ENCODE peak calls at places on chromosomes 2 and 18, in ten cellular contexts. One of them, this sample, is unnamed.

GRCh38 chr18:9536354-9537152 is 61.2 kb downstream of the RALBP1 start:
- DNase-seq in smooth muscle cell of the brain vasculature: no peak
- DNase-seq in right lobe of liver: no peak
- DNase-seq in posterior vena cava: no peak
- DNase-seq in fibroblast of villous mesenchyme: no peak
- DNase-seq in foreskin fibroblast: peak; percentile 53
- DNase-seq in RPMI8226: no peak
- DNase-seq in stomach: no peak
- DNase-seq in hippocampal formation: no peak
- DNase-seq in GF-D8: no peak
- DNase-seq in this sample: no peak

GRCh38 chr2:218270721-218271486 is 585 bp downstream of the PNKD start:
- DNase-seq in fibroblast of villous mesenchyme: peak; percentile 25
- DNase-seq in foreskin fibroblast: no peak
- DNase-seq in stomach: no peak
- DNase-seq in right lobe of liver: no peak
- DNase-seq in posterior vena cava: peak; percentile 84
- DNase-seq in smooth muscle cell of the brain vasculature: no peak
- DNase-seq in GF-D8: no peak
- DNase-seq in RPMI8226: peak; percentile 20
- DNase-seq in hippocampal formation: no peak
- DNase-seq in this sample: no peak

GRCh38 chr18:79458131-79458838 is 62.6 kb downstream of the NFATC1 start:
- DNase-seq in foreskin fibroblast: no peak
- DNase-seq in smooth muscle cell of the brain vasculature: no peak
- DNase-seq in RPMI8226: no peak
- DNase-seq in posterior vena cava: peak; percentile 94
- DNase-seq in stomach: peak; percentile 63
- DNase-seq in right lobe of liver: peak; percentile 43
- DNase-seq in fibroblast of villous mesenchyme: peak; percentile 91
- DNase-seq in GF-D8: no peak
- DNase-seq in hippocampal formation: no peak
- DNase-seq in this sample: peak; percentile 58

GRCh38 chr2:128734521-128735295 is 416.0 kb upstream of the HS6ST1 start:
- DNase-seq in smooth muscle cell of the brain vasculature: no peak
- DNase-seq in fibroblast of villous mesenchyme: peak; percentile 59
- DNase-seq in foreskin fibroblast: no peak
- DNase-seq in GF-D8: peak; percentile 96
- DNase-seq in RPMI8226: peak; percentile 64
- DNase-seq in right lobe of liver: peak; percentile 55
- DNase-seq in posterior vena cava: peak; percentile 89
- DNase-seq in stomach: no peak
- DNase-seq in hippocampal formation: no peak
- DNase-seq in this sample: no peak

GRCh38 chr2:120831891-120832290 is 96.2 kb downstream of the GLI2 start:
- DNase-seq in foreskin fibroblast: no peak
- DNase-seq in RPMI8226: no peak
- DNase-seq in smooth muscle cell of the brain vasculature: no peak
- DNase-seq in fibroblast of villous mesenchyme: no peak
- DNase-seq in GF-D8: no peak
- DNase-seq in posterior vena cava: peak; percentile 80
- DNase-seq in stomach: no peak
- DNase-seq in hippocampal formation: no peak
- DNase-seq in right lobe of liver: no peak
- DNase-seq in this sample: no peak

GRCh38 chr18:36490907-36491306 is 193.4 kb downstream of the FHOD3 start:
- DNase-seq in smooth muscle cell of the brain vasculature: no peak
- DNase-seq in right lobe of liver: no peak
- DNase-seq in GF-D8: no peak
- DNase-seq in foreskin fibroblast: no peak
- DNase-seq in posterior vena cava: no peak
- DNase-seq in fibroblast of villous mesenchyme: no peak
- DNase-seq in RPMI8226: no peak
- DNase-seq in stomach: no peak
- DNase-seq in hippocampal formation: no peak
- DNase-seq in this sample: no peak

GRCh38 chr2:850429-850828 is 100.2 kb upstream of the SNTG2 start:
- DNase-seq in stomach: no peak
- DNase-seq in RPMI8226: no peak
- DNase-seq in foreskin fibroblast: no peak
- DNase-seq in smooth muscle cell of the brain vasculature: no peak
- DNase-seq in GF-D8: no peak
- DNase-seq in right lobe of liver: no peak
- DNase-seq in fibroblast of villous mesenchyme: no peak
- DNase-seq in posterior vena cava: no peak
- DNase-seq in hippocampal formation: no peak
- DNase-seq in this sample: no peak

GRCh38 chr2:216911008-216911407 is 51.1 kb upstream of the TNP1 start:
- DNase-seq in stomach: no peak
- DNase-seq in smooth muscle cell of the brain vasculature: no peak
- DNase-seq in fibroblast of villous mesenchyme: no peak
- DNase-seq in posterior vena cava: no peak
- DNase-seq in GF-D8: no peak
- DNase-seq in hippocampal formation: no peak
- DNase-seq in right lobe of liver: no peak
- DNase-seq in foreskin fibroblast: no peak
- DNase-seq in RPMI8226: no peak
- DNase-seq in this sample: no peak

GRCh38 chr2:237475704-237476107 is 11.3 kb upstream of the MLPH start:
- DNase-seq in fibroblast of villous mesenchyme: peak; percentile 58
- DNase-seq in stomach: no peak
- DNase-seq in right lobe of liver: no peak
- DNase-seq in smooth muscle cell of the brain vasculature: no peak
- DNase-seq in GF-D8: no peak
- DNase-seq in foreskin fibroblast: no peak
- DNase-seq in RPMI8226: peak; percentile 4
- DNase-seq in hippocampal formation: no peak
- DNase-seq in posterior vena cava: no peak
- DNase-seq in this sample: no peak

GRCh38 chr2:176956791-176957190 is 255.8 kb upstream of the HNRNPA3 start:
- DNase-seq in foreskin fibroblast: no peak
- DNase-seq in posterior vena cava: no peak
- DNase-seq in hippocampal formation: no peak
- DNase-seq in GF-D8: no peak
- DNase-seq in smooth muscle cell of the brain vasculature: no peak
- DNase-seq in RPMI8226: no peak
- DNase-seq in stomach: no peak
- DNase-seq in right lobe of liver: no peak
- DNase-seq in fibroblast of villous mesenchyme: no peak
- DNase-seq in this sample: no peak

GRCh38 chr2:67446504-67446911 is 49.4 kb downstream of the ETAA1 start:
- DNase-seq in fibroblast of villous mesenchyme: no peak
- DNase-seq in foreskin fibroblast: peak; percentile 24
- DNase-seq in posterior vena cava: no peak
- DNase-seq in smooth muscle cell of the brain vasculature: no peak
- DNase-seq in hippocampal formation: no peak
- DNase-seq in GF-D8: no peak
- DNase-seq in RPMI8226: no peak
- DNase-seq in stomach: no peak
- DNase-seq in right lobe of liver: no peak
- DNase-seq in this sample: no peak

GRCh38 chr2:162586311-162586710 is 242.4 kb downstream of the GCA start:
- DNase-seq in foreskin fibroblast: no peak
- DNase-seq in smooth muscle cell of the brain vasculature: no peak
- DNase-seq in posterior vena cava: no peak
- DNase-seq in RPMI8226: no peak
- DNase-seq in right lobe of liver: peak; percentile 51
- DNase-seq in hippocampal formation: no peak
- DNase-seq in GF-D8: no peak
- DNase-seq in fibroblast of villous mesenchyme: no peak
- DNase-seq in stomach: no peak
- DNase-seq in this sample: no peak

GRCh38 chr2:171248205-171248662 is 87.5 kb upstream of the TLK1 start:
- DNase-seq in stomach: no peak
- DNase-seq in foreskin fibroblast: no peak
- DNase-seq in smooth muscle cell of the brain vasculature: no peak
- DNase-seq in RPMI8226: no peak
- DNase-seq in posterior vena cava: no peak
- DNase-seq in hippocampal formation: no peak
- DNase-seq in right lobe of liver: no peak
- DNase-seq in fibroblast of villous mesenchyme: no peak
- DNase-seq in GF-D8: peak; percentile 76
- DNase-seq in this sample: no peak

GRCh38 chr18:24369420-24369819 is 28.2 kb downstream of the OSBPL1A start:
- DNase-seq in hippocampal formation: no peak
- DNase-seq in RPMI8226: no peak
- DNase-seq in foreskin fibroblast: peak; percentile 16
- DNase-seq in right lobe of liver: no peak
- DNase-seq in smooth muscle cell of the brain vasculature: no peak
- DNase-seq in stomach: no peak
- DNase-seq in GF-D8: no peak
- DNase-seq in posterior vena cava: no peak
- DNase-seq in fibroblast of villous mesenchyme: no peak
- DNase-seq in this sample: no peak

GRCh38 chr2:29821591-29821990 is 99.8 kb downstream of the ALK start:
- DNase-seq in smooth muscle cell of the brain vasculature: no peak
- DNase-seq in RPMI8226: no peak
- DNase-seq in fibroblast of villous mesenchyme: no peak
- DNase-seq in hippocampal formation: no peak
- DNase-seq in posterior vena cava: no peak
- DNase-seq in right lobe of liver: no peak
- DNase-seq in stomach: no peak
- DNase-seq in foreskin fibroblast: no peak
- DNase-seq in GF-D8: no peak
- DNase-seq in this sample: no peak

GRCh38 chr2:222912117-222912516 is 51.3 kb downstream of the ACSL3 start:
- DNase-seq in hippocampal formation: peak; percentile 13
- DNase-seq in RPMI8226: peak; percentile 27
- DNase-seq in smooth muscle cell of the brain vasculature: no peak
- DNase-seq in posterior vena cava: no peak
- DNase-seq in foreskin fibroblast: peak; percentile 30
- DNase-seq in right lobe of liver: no peak
- DNase-seq in GF-D8: peak; percentile 98
- DNase-seq in stomach: no peak
- DNase-seq in fibroblast of villous mesenchyme: peak; percentile 90
- DNase-seq in this sample: no peak

GRCh38 chr18:44842588-44843412 is 162.1 kb downstream of the SETBP1 start:
- DNase-seq in foreskin fibroblast: no peak
- DNase-seq in stomach: no peak
- DNase-seq in hippocampal formation: no peak
- DNase-seq in posterior vena cava: no peak
- DNase-seq in right lobe of liver: no peak
- DNase-seq in RPMI8226: no peak
- DNase-seq in smooth muscle cell of the brain vasculature: no peak
- DNase-seq in fibroblast of villous mesenchyme: no peak
- DNase-seq in GF-D8: no peak
- DNase-seq in this sample: no peak

GRCh38 chr18:70293166-70293565 is 4.3 kb downstream of the SOCS6 start:
- DNase-seq in RPMI8226: no peak
- DNase-seq in stomach: no peak
- DNase-seq in posterior vena cava: no peak
- DNase-seq in foreskin fibroblast: no peak
- DNase-seq in right lobe of liver: no peak
- DNase-seq in fibroblast of villous mesenchyme: no peak
- DNase-seq in GF-D8: no peak
- DNase-seq in smooth muscle cell of the brain vasculature: no peak
- DNase-seq in hippocampal formation: no peak
- DNase-seq in this sample: no peak

GRCh38 chr2:48210189-48210588 is 303.9 kb upstream of the FBXO11 start:
- DNase-seq in RPMI8226: no peak
- DNase-seq in fibroblast of villous mesenchyme: no peak
- DNase-seq in right lobe of liver: no peak
- DNase-seq in posterior vena cava: no peak
- DNase-seq in stomach: no peak
- DNase-seq in hippocampal formation: no peak
- DNase-seq in smooth muscle cell of the brain vasculature: no peak
- DNase-seq in GF-D8: no peak
- DNase-seq in foreskin fibroblast: no peak
- DNase-seq in this sample: no peak

GRCh38 chr2:39715095-39715494 is 49.4 kb downstream of the TMEM178A start:
- DNase-seq in smooth muscle cell of the brain vasculature: no peak
- DNase-seq in foreskin fibroblast: no peak
- DNase-seq in posterior vena cava: no peak
- DNase-seq in hippocampal formation: no peak
- DNase-seq in RPMI8226: no peak
- DNase-seq in right lobe of liver: no peak
- DNase-seq in fibroblast of villous mesenchyme: no peak
- DNase-seq in stomach: no peak
- DNase-seq in GF-D8: no peak
- DNase-seq in this sample: no peak

GRCh38 chr2:169711751-169712509 is 17.7 kb downstream of the PHOSPHO2 start:
- DNase-seq in right lobe of liver: no peak
- DNase-seq in smooth muscle cell of the brain vasculature: no peak
- DNase-seq in stomach: no peak
- DNase-seq in RPMI8226: no peak
- DNase-seq in foreskin fibroblast: no peak
- DNase-seq in hippocampal formation: no peak
- DNase-seq in posterior vena cava: no peak
- DNase-seq in fibroblast of villous mesenchyme: no peak
- DNase-seq in GF-D8: no peak
- DNase-seq in this sample: no peak

GRCh38 chr2:69621440-69621839 is 22.1 kb downstream of the AAK1 start:
- DNase-seq in smooth muscle cell of the brain vasculature: no peak
- DNase-seq in right lobe of liver: no peak
- DNase-seq in posterior vena cava: no peak
- DNase-seq in RPMI8226: no peak
- DNase-seq in GF-D8: no peak
- DNase-seq in hippocampal formation: no peak
- DNase-seq in fibroblast of villous mesenchyme: no peak
- DNase-seq in foreskin fibroblast: no peak
- DNase-seq in stomach: no peak
- DNase-seq in this sample: no peak

GRCh38 chr2:130374587-130375290 is 18.9 kb downstream of the PTPN18 start:
- DNase-seq in GF-D8: no peak
- DNase-seq in smooth muscle cell of the brain vasculature: no peak
- DNase-seq in fibroblast of villous mesenchyme: peak; percentile 64
- DNase-seq in RPMI8226: no peak
- DNase-seq in right lobe of liver: no peak
- DNase-seq in hippocampal formation: no peak
- DNase-seq in stomach: no peak
- DNase-seq in foreskin fibroblast: peak; percentile 44
- DNase-seq in posterior vena cava: no peak
- DNase-seq in this sample: no peak

GRCh38 chr2:79511320-79511951 is 1.4 kb upstream of the CTNNA2 start:
- DNase-seq in fibroblast of villous mesenchyme: peak; percentile 27
- DNase-seq in posterior vena cava: no peak
- DNase-seq in GF-D8: no peak
- DNase-seq in foreskin fibroblast: no peak
- DNase-seq in stomach: peak; percentile 43
- DNase-seq in right lobe of liver: peak; percentile 21
- DNase-seq in hippocampal formation: no peak
- DNase-seq in RPMI8226: peak; percentile 73
- DNase-seq in smooth muscle cell of the brain vasculature: no peak
- DNase-seq in this sample: peak; percentile 46

GRCh38 chr18:6248017-6248416 is 166.7 kb downstream of the L3MBTL4 start:
- DNase-seq in posterior vena cava: no peak
- DNase-seq in fibroblast of villous mesenchyme: no peak
- DNase-seq in hippocampal formation: no peak
- DNase-seq in smooth muscle cell of the brain vasculature: no peak
- DNase-seq in right lobe of liver: no peak
- DNase-seq in RPMI8226: no peak
- DNase-seq in foreskin fibroblast: no peak
- DNase-seq in stomach: no peak
- DNase-seq in GF-D8: no peak
- DNase-seq in this sample: no peak

GRCh38 chr2:3222636-3223035 is 155.0 kb downstream of the EIPR1 start:
- DNase-seq in stomach: no peak
- DNase-seq in posterior vena cava: no peak
- DNase-seq in fibroblast of villous mesenchyme: no peak
- DNase-seq in RPMI8226: no peak
- DNase-seq in hippocampal formation: no peak
- DNase-seq in smooth muscle cell of the brain vasculature: no peak
- DNase-seq in right lobe of liver: no peak
- DNase-seq in GF-D8: no peak
- DNase-seq in foreskin fibroblast: no peak
- DNase-seq in this sample: no peak

GRCh38 chr18:1663879-1664705 is 759.4 kb downstream of the ADCYAP1 start:
- DNase-seq in hippocampal formation: no peak
- DNase-seq in smooth muscle cell of the brain vasculature: no peak
- DNase-seq in fibroblast of villous mesenchyme: peak; percentile 14
- DNase-seq in posterior vena cava: peak; percentile 89
- DNase-seq in foreskin fibroblast: no peak
- DNase-seq in right lobe of liver: peak; percentile 65
- DNase-seq in stomach: peak; percentile 34
- DNase-seq in GF-D8: no peak
- DNase-seq in RPMI8226: peak; percentile 70
- DNase-seq in this sample: peak; percentile 28

GRCh38 chr18:5895300-5895885 is at the start of gene TMEM200C:
- DNase-seq in GF-D8: no peak
- DNase-seq in foreskin fibroblast: no peak
- DNase-seq in hippocampal formation: no peak
- DNase-seq in fibroblast of villous mesenchyme: no peak
- DNase-seq in posterior vena cava: peak; percentile 78
- DNase-seq in right lobe of liver: peak; percentile 27
- DNase-seq in stomach: no peak
- DNase-seq in RPMI8226: no peak
- DNase-seq in smooth muscle cell of the brain vasculature: no peak
- DNase-seq in this sample: no peak

This sample was measured in mucosa of gallbladder.